ENCODE peak calls at places on chromosome 4, in nine cellular contexts. One of them, this sample, is unnamed.
A peak's percentile ranks its signal among the peaks of the same experiment; 100 is the strongest.

GRCh38 chr4:82394896-82395295 is 21.1 kb upstream of the HNRNPD start:
- DNase-seq in thoracic aorta: no peak
- DNase-seq in Peyer's patch: no peak
- DNase-seq in kidney: no peak
- DNase-seq in esophagus squamous epithelium: no peak
- DNase-seq in adrenal gland: no peak
- DNase-seq in IMR-90: no peak
- DNase-seq in CD4-positive, CD25-positive, alpha-beta regulatory T cell: no peak
- DNase-seq in mesendoderm: peak; percentile 27
- DNase-seq in this sample: no peak

GRCh38 chr4:90718926-90719325 is 591.7 kb downstream of the CCSER1 start:
- DNase-seq in esophagus squamous epithelium: no peak
- DNase-seq in adrenal gland: no peak
- DNase-seq in kidney: peak; percentile 84
- DNase-seq in CD4-positive, CD25-positive, alpha-beta regulatory T cell: no peak
- DNase-seq in mesendoderm: no peak
- DNase-seq in Peyer's patch: no peak
- DNase-seq in IMR-90: no peak
- DNase-seq in thoracic aorta: no peak
- DNase-seq in this sample: no peak

GRCh38 chr4:153909672-153910071 is 120.8 kb upstream of the SFRP2 start:
- DNase-seq in kidney: no peak
- DNase-seq in mesendoderm: no peak
- DNase-seq in Peyer's patch: no peak
- DNase-seq in adrenal gland: no peak
- DNase-seq in CD4-positive, CD25-positive, alpha-beta regulatory T cell: no peak
- DNase-seq in IMR-90: no peak
- DNase-seq in esophagus squamous epithelium: no peak
- DNase-seq in thoracic aorta: no peak
- DNase-seq in this sample: no peak

GRCh38 chr4:48635310-48635709 is 144.8 kb downstream of the FRYL start:
- DNase-seq in CD4-positive, CD25-positive, alpha-beta regulatory T cell: no peak
- DNase-seq in mesendoderm: peak; percentile 37
- DNase-seq in thoracic aorta: no peak
- DNase-seq in Peyer's patch: no peak
- DNase-seq in esophagus squamous epithelium: no peak
- DNase-seq in adrenal gland: peak; percentile 23
- DNase-seq in IMR-90: peak; percentile 37
- DNase-seq in kidney: no peak
- DNase-seq in this sample: no peak

GRCh38 chr4:168864831-168865541 is 145.1 kb downstream of the CBR4 start:
- DNase-seq in adrenal gland: no peak
- DNase-seq in thoracic aorta: no peak
- DNase-seq in IMR-90: peak; percentile 67
- DNase-seq in Peyer's patch: no peak
- DNase-seq in mesendoderm: peak; percentile 80
- DNase-seq in esophagus squamous epithelium: no peak
- DNase-seq in CD4-positive, CD25-positive, alpha-beta regulatory T cell: no peak
- DNase-seq in kidney: peak; percentile 79
- DNase-seq in this sample: no peak

GRCh38 chr4:156598138-156598681 is 373.4 kb downstream of the PDGFC start:
- DNase-seq in esophagus squamous epithelium: no peak
- DNase-seq in CD4-positive, CD25-positive, alpha-beta regulatory T cell: no peak
- DNase-seq in IMR-90: peak; percentile 78
- DNase-seq in kidney: no peak
- DNase-seq in thoracic aorta: no peak
- DNase-seq in mesendoderm: no peak
- DNase-seq in adrenal gland: no peak
- DNase-seq in Peyer's patch: no peak
- DNase-seq in this sample: no peak

GRCh38 chr4:105613326-105613725 is 60.9 kb downstream of the ARHGEF38 start:
- DNase-seq in kidney: no peak
- DNase-seq in CD4-positive, CD25-positive, alpha-beta regulatory T cell: no peak
- DNase-seq in adrenal gland: no peak
- DNase-seq in mesendoderm: no peak
- DNase-seq in Peyer's patch: no peak
- DNase-seq in esophagus squamous epithelium: no peak
- DNase-seq in thoracic aorta: no peak
- DNase-seq in IMR-90: no peak
- DNase-seq in this sample: no peak

GRCh38 chr4:2132438-2132837 is 73.3 kb downstream of the NAT8L start:
- DNase-seq in esophagus squamous epithelium: no peak
- DNase-seq in kidney: no peak
- DNase-seq in adrenal gland: no peak
- DNase-seq in thoracic aorta: no peak
- DNase-seq in IMR-90: no peak
- DNase-seq in CD4-positive, CD25-positive, alpha-beta regulatory T cell: no peak
- DNase-seq in Peyer's patch: no peak
- DNase-seq in mesendoderm: no peak
- DNase-seq in this sample: no peak

GRCh38 chr4:86586160-86586572 is 7.9 kb upstream of the PTPN13 start:
- DNase-seq in adrenal gland: no peak
- DNase-seq in esophagus squamous epithelium: no peak
- DNase-seq in kidney: no peak
- DNase-seq in mesendoderm: peak; percentile 72
- DNase-seq in Peyer's patch: no peak
- DNase-seq in thoracic aorta: no peak
- DNase-seq in IMR-90: no peak
- DNase-seq in CD4-positive, CD25-positive, alpha-beta regulatory T cell: no peak
- DNase-seq in this sample: no peak

GRCh38 chr4:80185787-80186548 is 11.3 kb upstream of the PRDM8 start:
- DNase-seq in mesendoderm: peak; percentile 11
- DNase-seq in IMR-90: peak; percentile 35
- DNase-seq in esophagus squamous epithelium: no peak
- DNase-seq in CD4-positive, CD25-positive, alpha-beta regulatory T cell: no peak
- DNase-seq in Peyer's patch: no peak
- DNase-seq in adrenal gland: no peak
- DNase-seq in kidney: no peak
- DNase-seq in thoracic aorta: no peak
- DNase-seq in this sample: no peak

GRCh38 chr4:1870328-1870577 is 940 bp upstream of the NSD2 start:
- DNase-seq in adrenal gland: peak; percentile 85
- DNase-seq in thoracic aorta: peak; percentile 42
- DNase-seq in esophagus squamous epithelium: peak; percentile 45
- DNase-seq in kidney: peak; percentile 96
- DNase-seq in CD4-positive, CD25-positive, alpha-beta regulatory T cell: peak; percentile 85
- DNase-seq in IMR-90: peak; percentile 66
- DNase-seq in mesendoderm: peak; percentile 93
- DNase-seq in Peyer's patch: peak; percentile 95
- DNase-seq in this sample: no peak

GRCh38 chr4:106414366-106414765 is 45.8 kb upstream of the GIMD1 start:
- DNase-seq in kidney: no peak
- DNase-seq in IMR-90: no peak
- DNase-seq in thoracic aorta: no peak
- DNase-seq in esophagus squamous epithelium: no peak
- DNase-seq in Peyer's patch: no peak
- DNase-seq in CD4-positive, CD25-positive, alpha-beta regulatory T cell: no peak
- DNase-seq in mesendoderm: no peak
- DNase-seq in adrenal gland: no peak
- DNase-seq in this sample: no peak

GRCh38 chr4:81698536-81698935 is 226.8 kb upstream of the RASGEF1B start:
- DNase-seq in mesendoderm: peak; percentile 16
- DNase-seq in Peyer's patch: no peak
- DNase-seq in adrenal gland: no peak
- DNase-seq in IMR-90: no peak
- DNase-seq in thoracic aorta: no peak
- DNase-seq in CD4-positive, CD25-positive, alpha-beta regulatory T cell: no peak
- DNase-seq in kidney: no peak
- DNase-seq in esophagus squamous epithelium: no peak
- DNase-seq in this sample: no peak

GRCh38 chr4:19783667-19784223 is 468.0 kb upstream of the SLIT2 start:
- DNase-seq in adrenal gland: no peak
- DNase-seq in kidney: no peak
- DNase-seq in esophagus squamous epithelium: no peak
- DNase-seq in IMR-90: no peak
- DNase-seq in CD4-positive, CD25-positive, alpha-beta regulatory T cell: no peak
- DNase-seq in Peyer's patch: no peak
- DNase-seq in thoracic aorta: no peak
- DNase-seq in mesendoderm: peak; percentile 16
- DNase-seq in this sample: no peak

GRCh38 chr4:3498901-3499510 is 33.2 kb downstream of the LRPAP1 start:
- DNase-seq in IMR-90: no peak
- DNase-seq in Peyer's patch: no peak
- DNase-seq in CD4-positive, CD25-positive, alpha-beta regulatory T cell: no peak
- DNase-seq in kidney: no peak
- DNase-seq in mesendoderm: no peak
- DNase-seq in adrenal gland: no peak
- DNase-seq in thoracic aorta: no peak
- DNase-seq in esophagus squamous epithelium: no peak
- DNase-seq in this sample: no peak

GRCh38 chr4:166198041-166198440 is 325.0 kb downstream of the TLL1 start:
- DNase-seq in kidney: no peak
- DNase-seq in CD4-positive, CD25-positive, alpha-beta regulatory T cell: no peak
- DNase-seq in Peyer's patch: no peak
- DNase-seq in adrenal gland: no peak
- DNase-seq in mesendoderm: no peak
- DNase-seq in thoracic aorta: no peak
- DNase-seq in IMR-90: no peak
- DNase-seq in esophagus squamous epithelium: no peak
- DNase-seq in this sample: no peak

GRCh38 chr4:137263206-137263605 is 269.1 kb downstream of the PCDH18 start:
- DNase-seq in kidney: no peak
- DNase-seq in esophagus squamous epithelium: no peak
- DNase-seq in thoracic aorta: no peak
- DNase-seq in CD4-positive, CD25-positive, alpha-beta regulatory T cell: no peak
- DNase-seq in adrenal gland: no peak
- DNase-seq in Peyer's patch: no peak
- DNase-seq in mesendoderm: no peak
- DNase-seq in IMR-90: no peak
- DNase-seq in this sample: no peak

GRCh38 chr4:47786958-47787370 is 50.9 kb downstream of the CORIN start:
- DNase-seq in esophagus squamous epithelium: no peak
- DNase-seq in Peyer's patch: no peak
- DNase-seq in adrenal gland: no peak
- DNase-seq in CD4-positive, CD25-positive, alpha-beta regulatory T cell: no peak
- DNase-seq in IMR-90: no peak
- DNase-seq in thoracic aorta: no peak
- DNase-seq in kidney: no peak
- DNase-seq in mesendoderm: no peak
- DNase-seq in this sample: no peak

GRCh38 chr4:96736352-96736889 is 896.5 kb downstream of the PDHA2 start:
- DNase-seq in IMR-90: no peak
- DNase-seq in Peyer's patch: no peak
- DNase-seq in kidney: no peak
- DNase-seq in CD4-positive, CD25-positive, alpha-beta regulatory T cell: no peak
- DNase-seq in esophagus squamous epithelium: no peak
- DNase-seq in thoracic aorta: no peak
- DNase-seq in adrenal gland: no peak
- DNase-seq in mesendoderm: peak; percentile 97
- DNase-seq in this sample: no peak

GRCh38 chr4:172887959-172888358 is 280.7 kb upstream of the GALNT7 start:
- DNase-seq in mesendoderm: no peak
- DNase-seq in IMR-90: no peak
- DNase-seq in CD4-positive, CD25-positive, alpha-beta regulatory T cell: no peak
- DNase-seq in kidney: no peak
- DNase-seq in adrenal gland: no peak
- DNase-seq in Peyer's patch: no peak
- DNase-seq in thoracic aorta: no peak
- DNase-seq in esophagus squamous epithelium: no peak
- DNase-seq in this sample: no peak

GRCh38 chr4:112181358-112182000 is 36.2 kb downstream of the FAM241A start:
- DNase-seq in Peyer's patch: no peak
- DNase-seq in kidney: no peak
- DNase-seq in esophagus squamous epithelium: no peak
- DNase-seq in thoracic aorta: no peak
- DNase-seq in mesendoderm: no peak
- DNase-seq in CD4-positive, CD25-positive, alpha-beta regulatory T cell: no peak
- DNase-seq in IMR-90: no peak
- DNase-seq in adrenal gland: no peak
- DNase-seq in this sample: no peak
- H3K27ac ChIP-seq in Peyer's patch: no peak overlapping the region
- H3K27ac ChIP-seq in kidney: no peak overlapping the region
- H3K27ac ChIP-seq in esophagus squamous epithelium: no peak overlapping the region
- H3K27ac ChIP-seq in thoracic aorta: no peak overlapping the region
- H3K27ac ChIP-seq in mesendoderm: no peak overlapping the region
- H3K27ac ChIP-seq in CD4-positive, CD25-positive, alpha-beta regulatory T cell: no peak overlapping the region
- H3K27ac ChIP-seq in IMR-90: no peak overlapping the region
- H3K27ac ChIP-seq in adrenal gland: no peak overlapping the region
- H3K27ac ChIP-seq in this sample: peak overlapping the region; percentile 46

GRCh38 chr4:141416677-141417363 is 196.1 kb downstream of the ZNF330 start:
- DNase-seq in adrenal gland: no peak
- DNase-seq in mesendoderm: no peak
- DNase-seq in Peyer's patch: no peak
- DNase-seq in thoracic aorta: no peak
- DNase-seq in kidney: no peak
- DNase-seq in esophagus squamous epithelium: no peak
- DNase-seq in IMR-90: peak; percentile 33
- DNase-seq in CD4-positive, CD25-positive, alpha-beta regulatory T cell: no peak
- DNase-seq in this sample: no peak
- H3K27ac ChIP-seq in adrenal gland: no peak overlapping the region
- H3K27ac ChIP-seq in mesendoderm: no peak overlapping the region
- H3K27ac ChIP-seq in Peyer's patch: no peak overlapping the region
- H3K27ac ChIP-seq in thoracic aorta: no peak overlapping the region
- H3K27ac ChIP-seq in kidney: no peak overlapping the region
- H3K27ac ChIP-seq in esophagus squamous epithelium: no peak overlapping the region
- H3K27ac ChIP-seq in IMR-90: no peak overlapping the region
- H3K27ac ChIP-seq in CD4-positive, CD25-positive, alpha-beta regulatory T cell: no peak overlapping the region
- H3K27ac ChIP-seq in this sample: no peak overlapping the region

DNA sequence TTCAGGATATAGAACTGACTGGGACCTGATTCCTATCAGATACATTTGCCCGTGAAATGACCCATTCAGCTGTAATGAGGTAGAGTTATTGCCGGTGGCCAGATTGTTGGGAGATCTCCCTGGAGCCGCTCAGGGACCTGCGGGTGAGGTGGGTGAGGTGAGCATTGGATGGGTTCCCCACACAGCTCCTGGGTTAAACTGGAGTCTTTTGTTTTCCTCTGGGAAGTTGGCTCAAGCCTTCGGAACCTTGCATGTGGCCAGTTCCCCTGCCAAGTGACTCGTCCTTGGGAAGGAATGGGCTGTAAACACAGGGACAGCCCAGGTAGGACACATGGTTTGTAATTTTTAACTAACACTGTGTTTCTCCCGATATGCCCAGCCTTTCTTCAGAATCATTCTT is 31.6 kb upstream of the KIT start:
- DNase-seq in Peyer's patch: no peak
- DNase-seq in esophagus squamous epithelium: no peak
- DNase-seq in CD4-positive, CD25-positive, alpha-beta regulatory T cell: no peak
- DNase-seq in mesendoderm: no peak
- DNase-seq in adrenal gland: peak; percentile 47
- DNase-seq in kidney: no peak
- DNase-seq in IMR-90: no peak
- DNase-seq in thoracic aorta: no peak
- DNase-seq in this sample: no peak
- H3K27ac ChIP-seq in Peyer's patch: no peak overlapping the region
- H3K27ac ChIP-seq in esophagus squamous epithelium: no peak overlapping the region
- H3K27ac ChIP-seq in CD4-positive, CD25-positive, alpha-beta regulatory T cell: no peak overlapping the region
- H3K27ac ChIP-seq in mesendoderm: no peak overlapping the region
- H3K27ac ChIP-seq in adrenal gland: no peak overlapping the region
- H3K27ac ChIP-seq in kidney: no peak overlapping the region
- H3K27ac ChIP-seq in IMR-90: no peak overlapping the region
- H3K27ac ChIP-seq in thoracic aorta: no peak overlapping the region
- H3K27ac ChIP-seq in this sample: no peak overlapping the region

DNA sequence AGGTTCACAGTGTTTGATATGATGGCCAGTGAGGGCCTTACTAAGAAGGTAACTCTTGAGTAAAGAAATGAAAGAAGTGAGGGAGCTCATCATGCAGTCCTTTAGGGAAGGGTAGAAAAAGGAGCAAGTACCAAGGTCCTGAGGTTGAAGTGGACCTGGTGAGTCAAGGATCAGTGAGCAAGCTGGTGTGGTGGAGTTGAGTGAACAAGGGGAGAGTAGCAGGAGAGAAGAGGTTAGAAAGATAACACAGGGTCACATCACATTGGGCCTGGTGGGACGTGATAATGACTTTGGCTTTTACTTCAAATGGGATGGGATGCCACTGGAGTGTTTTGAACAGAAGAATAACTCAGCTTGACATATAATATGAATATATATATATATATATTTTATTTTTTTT is 44.7 kb downstream of the OSTC start:
- DNase-seq in thoracic aorta: no peak
- DNase-seq in IMR-90: no peak
- DNase-seq in CD4-positive, CD25-positive, alpha-beta regulatory T cell: no peak
- DNase-seq in mesendoderm: no peak
- DNase-seq in adrenal gland: no peak
- DNase-seq in kidney: no peak
- DNase-seq in esophagus squamous epithelium: no peak
- DNase-seq in Peyer's patch: no peak
- DNase-seq in this sample: no peak
- H3K27ac ChIP-seq in thoracic aorta: no peak overlapping the region
- H3K27ac ChIP-seq in IMR-90: no peak overlapping the region
- H3K27ac ChIP-seq in CD4-positive, CD25-positive, alpha-beta regulatory T cell: no peak overlapping the region
- H3K27ac ChIP-seq in mesendoderm: no peak overlapping the region
- H3K27ac ChIP-seq in adrenal gland: no peak overlapping the region
- H3K27ac ChIP-seq in kidney: no peak overlapping the region
- H3K27ac ChIP-seq in esophagus squamous epithelium: no peak overlapping the region
- H3K27ac ChIP-seq in Peyer's patch: no peak overlapping the region
- H3K27ac ChIP-seq in this sample: no peak overlapping the region

This sample was measured in substantia nigra.